ENCODE peak calls at places on chromosomes 1 and 21, in eight cellular contexts. L is fibroblast of lung, W is HFF-Myc, Y is epithelial cell of esophagus, D is astrocyte of the cerebellum, X is neural crest cell, A is body of pancreas, V is HL-60. I is an unnamed sample.

GRCh38 chr1:222372221-222372620 is 175.7 kb downstream of the HHIPL2 start:
- DNase-seq in W (no peak), X (no peak), L (no peak), A (no peak), V (no peak), D (no peak), Y (no peak), I (no peak)

GRCh38 chr1:151972533-151973270 is 21.0 kb downstream of the S100A10 start:
- DNase-seq in X (no peak), A (peak), L (peak), D (peak), W (peak), Y (peak), V (no peak), I (peak)

GRCh38 chr1:75879985-75880384 is 52.2 kb downstream of the ASB17 start:
- DNase-seq in W (no peak), D (no peak), A (no peak), Y (no peak), V (no peak), L (no peak), X (no peak), I (no peak)

GRCh38 chr1:19639999-19640362 is 4.1 kb upstream of the NBL1 start:
- DNase-seq in W (no peak), V (no peak), Y (peak), X (no peak), L (peak), D (no peak), A (no peak), I (no peak)

GRCh38 chr1:85171721-85172120 is 29.1 kb downstream of the SYDE2 start:
- DNase-seq in W (no peak), D (no peak), X (no peak), A (no peak), L (no peak), V (no peak), Y (no peak), I (no peak)

GRCh38 chr1:47931395-47931794 is 65.8 kb downstream of the TRABD2B start:
- DNase-seq in A (peak), D (no peak), V (peak), Y (peak), L (no peak), X (no peak), W (no peak), I (no peak)

GRCh38 chr1:37238376-37239224 is 204.3 kb upstream of the GRIK3 start:
- DNase-seq in W (no peak), A (peak), D (no peak), Y (peak), L (no peak), V (no peak), X (no peak), I (no peak)

GRCh38 chr1:91830242-91831131 is 55.5 kb downstream of the TGFBR3 start:
- DNase-seq in W (peak), Y (peak), A (peak), L (peak), X (no peak), D (peak), V (peak), I (no peak)

GRCh38 chr21:25790122-25790951 is 55.6 kb downstream of the GABPA start:
- DNase-seq in Y (peak), W (peak), L (peak), X (no peak), V (peak), D (peak), A (no peak), I (no peak)

GRCh38 chr1:68745006-68745405 is 248.1 kb upstream of the DEPDC1 start:
- DNase-seq in D (no peak), A (no peak), Y (no peak), W (no peak), V (no peak), L (peak), X (no peak), I (no peak)

GRCh38 chr1:43853161-43853921 is 80.3 kb upstream of the ARTN start:
- DNase-seq in D (peak), X (no peak), W (peak), Y (peak), L (peak), A (peak), V (peak), I (peak)

GRCh38 chr1:165365344-165365743 is 8.8 kb upstream of the LMX1A start:
- DNase-seq in D (no peak), Y (peak), L (no peak), V (no peak), W (no peak), A (no peak), X (no peak), I (no peak)

GRCh38 chr1:151825811-151826660 is 5.6 kb downstream of the RORC start:
- DNase-seq in A (no peak), W (no peak), V (no peak), Y (no peak), D (no peak), X (no peak), L (no peak), I (no peak)

GRCh38 chr1:183731151-183731550 is 73.8 kb upstream of the RGL1 start:
- DNase-seq in L (no peak), A (no peak), V (no peak), W (no peak), X (no peak), D (no peak), Y (no peak), I (no peak)

GRCh38 chr1:38052750-38053415 is 6.3 kb upstream of the POU3F1 start:
- DNase-seq in A (no peak), W (no peak), D (no peak), V (no peak), X (no peak), Y (no peak), L (no peak), I (no peak)

GRCh38 chr1:167196185-167196584 is 24.5 kb upstream of the POU2F1 start:
- DNase-seq in X (no peak), V (no peak), Y (no peak), A (no peak), L (peak), D (no peak), W (no peak), I (no peak)

GRCh38 chr1:6454856-6455751 is 10.9 kb downstream of the TNFRSF25 start:
- DNase-seq in Y (peak), A (no peak), X (no peak), D (no peak), W (no peak), L (no peak), V (no peak), I (no peak)

GRCh38 chr21:36845070-36845469 is 121.4 kb downstream of the HLCS start:
- DNase-seq in L (no peak), D (no peak), X (no peak), V (no peak), W (no peak), Y (no peak), A (no peak), I (no peak)

GRCh38 chr1:46166521-46167462 is 8.1 kb upstream of the TSPAN1 start:
- DNase-seq in X (no peak), Y (no peak), D (no peak), V (peak), W (no peak), L (peak), A (peak), I (no peak)

GRCh38 chr21:43603641-43604504 is 55.4 kb downstream of the HSF2BP start:
- DNase-seq in W (peak), L (peak), A (no peak), V (no peak), X (no peak), Y (no peak), D (no peak), I (no peak)

GRCh38 chr1:163320891-163321290 is 863 bp upstream of the NUF2 start:
- DNase-seq in A (no peak), D (no peak), V (no peak), L (no peak), Y (no peak), W (no peak), X (no peak), I (no peak)

GRCh38 chr1:214429951-214430742 is 121.3 kb downstream of the PTPN14 start:
- DNase-seq in W (no peak), A (no peak), X (no peak), L (peak), D (no peak), V (no peak), Y (no peak), I (no peak)

GRCh38 chr1:36984675-36985074 is 49.6 kb downstream of the GRIK3 start:
- DNase-seq in W (no peak), Y (no peak), V (no peak), X (no peak), L (no peak), D (no peak), A (no peak), I (no peak)

GRCh38 chr1:156498447-156499193 is 2.0 kb downstream of the MEF2D start:
- DNase-seq in W (no peak), V (no peak), Y (peak), A (peak), D (no peak), X (no peak), L (peak), I (no peak)

GRCh38 chr1:213984387-213985180 is 3.2 kb upstream of the PROX1 start:
- DNase-seq in Y (no peak), L (no peak), D (no peak), X (no peak), A (peak), V (no peak), W (no peak), I (no peak)

GRCh38 chr1:23524716-23525401 is 6.2 kb downstream of the E2F2 start:
- DNase-seq in L (no peak), X (no peak), W (no peak), D (no peak), Y (no peak), V (peak), A (no peak), I (no peak)

GRCh38 chr21:34276711-34277425 is 86.9 kb upstream of the KCNE2 start:
- DNase-seq in D (no peak), V (peak), Y (peak), L (no peak), X (no peak), A (no peak), W (no peak), I (no peak)

GRCh38 chr1:223180803-223181321 is 37.8 kb upstream of the TLR5 start:
- DNase-seq in V (peak), A (no peak), W (no peak), X (no peak), L (peak), D (no peak), Y (peak), I (peak)

DNA sequence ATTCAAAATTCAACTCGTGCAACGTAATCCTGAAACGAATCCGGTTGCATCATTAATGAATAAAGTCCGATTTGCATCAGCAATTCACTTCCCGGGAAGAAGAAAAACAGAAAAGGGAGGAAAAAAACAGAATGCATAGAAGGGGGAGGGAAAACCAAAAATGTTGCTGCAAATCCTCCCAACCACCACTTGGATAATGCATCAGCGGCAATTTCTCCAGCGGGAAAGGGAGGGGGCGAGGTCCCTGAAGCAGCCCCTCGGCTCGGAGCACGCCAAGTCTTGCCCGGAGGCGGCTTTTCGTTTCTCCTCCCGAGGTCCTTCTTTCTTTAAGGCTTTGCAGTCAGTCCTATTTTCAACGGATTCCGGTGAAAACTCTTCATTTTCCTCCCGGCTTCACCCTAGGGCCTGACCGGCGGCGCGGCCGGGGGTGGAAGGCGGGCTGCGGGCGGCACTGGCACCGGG is 720 bp downstream of the CDC42BPA start:
- DNase-seq in L (peak), X (peak), D (peak), W (no peak), V (peak), A (peak), Y (peak), I (no peak)
- TF ChIP-seq CTCF in L (no peak), X (peak), D (peak), W (no peak), V (no peak), A (peak), Y (peak), I (no peak)

GRCh38 chr1:54865238-54866073 is 21.5 kb downstream of the DHCR24 start:
- DNase-seq in D (no peak), W (no peak), L (no peak), X (no peak), A (no peak), Y (no peak), V (no peak), I (no peak)

GRCh38 chr1:54866801-54867716 is 19.9 kb downstream of the DHCR24 start:
- DNase-seq in V (no peak), Y (no peak), A (no peak), D (no peak), X (no peak), L (no peak), W (no peak), I (no peak)

GRCh38 chr1:54864460-54865208 is 22.4 kb downstream of the DHCR24 start:
- DNase-seq in X (no peak), D (no peak), A (no peak), W (no peak), Y (no peak), V (no peak), L (peak), I (no peak)

GRCh38 chr1:54869173-54869851 is 17.7 kb downstream of the DHCR24 start:
- DNase-seq in Y (no peak), X (no peak), V (no peak), A (no peak), D (no peak), W (no peak), L (no peak), I (no peak)

GRCh38 chr1:54867717-54868057 is 19.3 kb downstream of the DHCR24 start:
- DNase-seq in X (no peak), Y (no peak), A (no peak), L (no peak), W (no peak), V (no peak), D (no peak), I (no peak)
- TF ChIP-seq CTCF in X (no peak), Y (no peak), A (no peak), L (no peak), W (no peak), V (no peak), D (no peak), I (no peak)

GRCh38 chr1:201739492-201740085 is 89.4 kb upstream of the IPO9 start:
- DNase-seq in X (peak), D (no peak), W (no peak), A (peak), L (peak), Y (peak), V (no peak), I (no peak)
- TF ChIP-seq CTCF in X (peak), D (no peak), W (no peak), A (peak), L (no peak), Y (no peak), V (no peak), I (no peak)

GRCh38 chr1:50666849-50667248 is 243.6 kb upstream of the DMRTA2 start:
- DNase-seq in W (no peak), L (no peak), V (no peak), Y (no peak), A (no peak), D (no peak), X (no peak), I (no peak)
- TF ChIP-seq CTCF in W (no peak), L (no peak), V (no peak), Y (no peak), A (no peak), D (no peak), X (no peak), I (no peak)

DNA sequence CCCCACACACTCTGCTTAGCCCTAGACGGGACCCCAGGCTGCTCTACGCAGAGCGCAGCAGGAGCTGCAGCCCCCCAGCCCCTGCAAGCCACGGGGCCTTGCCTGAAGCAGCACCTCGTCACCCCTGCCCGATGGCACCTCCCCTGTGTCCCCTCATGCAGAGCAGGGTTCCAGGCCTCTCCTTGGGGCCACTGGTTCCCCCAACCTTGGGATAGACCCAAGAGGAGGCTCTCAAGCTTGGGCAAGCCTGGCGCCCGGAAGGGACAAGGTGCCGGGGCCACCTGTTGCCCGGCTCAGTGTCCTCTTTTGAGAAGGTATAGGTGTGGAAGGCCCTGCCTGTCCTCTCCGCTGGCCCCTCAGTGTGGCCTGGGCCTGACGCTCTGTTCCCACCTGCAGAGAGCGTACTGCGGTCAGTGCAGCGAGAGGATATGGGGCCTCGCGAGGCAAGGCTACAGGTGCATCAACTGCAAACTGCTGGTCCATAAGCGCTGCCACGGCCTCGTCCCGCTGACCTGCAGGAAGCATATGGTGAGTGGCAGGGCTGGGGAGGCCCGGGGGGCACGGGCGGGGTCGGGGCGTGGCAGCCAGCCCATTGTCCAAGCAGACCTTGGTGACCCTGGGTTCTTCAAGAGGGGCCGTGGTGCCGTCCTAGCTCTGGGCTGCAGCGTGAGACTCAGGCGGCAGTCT is 50.6 kb downstream of the FAAP20 start:
- DNase-seq in V (no peak), A (no peak), W (no peak), Y (no peak), X (no peak), L (no peak), D (no peak), I (peak)
- TF ChIP-seq CTCF in V (no peak), A (no peak), W (no peak), Y (no peak), X (no peak), L (no peak), D (no peak), I (no peak)

GRCh38 chr21:44748621-44749020 is 37.2 kb upstream of the TSPEAR start:
- DNase-seq in X (no peak), Y (no peak), L (no peak), A (no peak), V (no peak), D (no peak), W (no peak), I (no peak)
- TF ChIP-seq CTCF in X (no peak), Y (no peak), L (no peak), A (no peak), V (no peak), D (no peak), W (no peak), I (no peak)

GRCh38 chr1:20733361-20733975 is 965 bp upstream of the SH2D5 start:
- DNase-seq in V (no peak), X (no peak), W (no peak), D (no peak), Y (no peak), L (no peak), A (no peak), I (no peak)
- TF ChIP-seq CTCF in V (no peak), X (no peak), W (peak), D (no peak), Y (no peak), L (no peak), A (no peak), I (no peak)

DNA sequence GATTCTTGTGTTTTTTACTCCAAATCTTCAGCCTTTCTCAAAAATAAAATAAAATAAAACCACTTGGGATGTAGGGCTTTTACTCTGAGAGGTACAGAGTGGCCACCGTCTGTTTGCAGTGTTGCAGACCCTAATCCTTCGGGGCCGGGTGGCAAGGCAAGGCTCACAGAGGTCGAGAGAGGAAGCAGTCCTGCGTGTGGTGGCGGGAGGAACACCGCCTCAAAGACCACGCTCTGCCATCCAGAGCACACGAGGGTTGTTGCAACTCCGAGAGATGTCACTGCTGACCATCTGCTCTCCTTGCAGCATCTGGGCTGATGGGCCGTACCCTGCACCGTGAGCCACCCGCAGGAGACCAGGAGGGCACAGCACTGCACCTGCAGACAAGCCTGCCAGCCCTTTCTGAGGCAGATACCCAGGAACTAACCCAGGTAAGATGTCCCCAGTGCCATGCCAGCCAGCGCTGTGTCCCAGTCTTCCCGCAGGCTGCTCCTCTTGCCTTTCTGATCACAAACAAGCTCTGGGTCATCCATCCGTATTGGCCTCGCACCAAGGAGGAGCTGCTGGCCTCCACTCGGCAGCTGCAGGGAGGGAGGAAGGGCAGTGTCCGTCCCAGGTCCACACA is 31.5 kb downstream of the SNAP47 start:
- DNase-seq in Y (no peak), L (no peak), X (no peak), W (no peak), V (peak), A (no peak), D (no peak), I (no peak)
- TF ChIP-seq CTCF in Y (no peak), L (no peak), X (no peak), W (no peak), V (no peak), A (no peak), D (no peak), I (no peak)

DNA sequence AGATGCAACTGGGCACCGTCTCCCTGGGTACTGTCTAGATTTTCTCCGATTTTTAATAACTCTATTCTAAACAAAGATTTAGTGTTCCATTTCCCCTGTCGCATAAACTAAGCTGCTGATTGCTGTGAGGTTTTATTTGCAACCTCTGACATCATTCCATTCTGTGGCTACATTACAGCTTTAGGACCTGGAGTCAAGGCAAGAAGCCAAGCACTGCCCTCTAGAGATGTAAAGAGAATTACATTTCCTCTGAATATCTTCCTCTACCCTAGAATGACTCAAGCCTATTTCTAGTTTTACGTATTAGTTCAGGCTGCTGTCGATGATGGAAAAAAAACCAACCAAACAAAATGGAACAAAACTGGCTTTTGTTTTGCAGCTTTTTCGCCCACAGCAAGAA is 130.2 kb upstream of the MAP1LC3C start:
- DNase-seq in V (no peak), A (no peak), D (no peak), Y (peak), L (peak), X (no peak), W (no peak), I (no peak)
- TF ChIP-seq CTCF in V (no peak), A (no peak), D (no peak), Y (peak), L (no peak), X (peak), W (no peak), I (no peak)

GRCh38 chr1:34113887-34114286 is 51.1 kb downstream of the CSMD2 start:
- DNase-seq in X (no peak), V (no peak), L (no peak), A (no peak), Y (peak), D (peak), W (no peak), I (no peak)
- TF ChIP-seq CTCF in X (peak), V (no peak), L (peak), A (peak), Y (peak), D (peak), W (peak), I (no peak)